ENCODE peak calls at places on chromosomes 11 and 22, in four cellular contexts. M is K562, V is lung, S is suprapubic skin. B is an unnamed sample.

GRCh38 chr11:30585067-30585891 is 874 bp downstream of the MPPED2 start:
- DNase-seq in V (no peak), S (peak; percentile 80), M (no peak), B (no peak)

GRCh38 chr11:27621440-27622161 is 78.7 kb downstream of the BDNF start:
- DNase-seq in M (no peak), S (no peak), V (no peak), B (no peak)

GRCh38 chr22:39090426-39091064 is 6.5 kb upstream of the APOBEC3H start:
- DNase-seq in V (no peak), S (no peak), M (no peak), B (peak; percentile 97)

GRCh38 chr11:69841859-69842698 is 22.9 kb upstream of the FGF3 start:
- DNase-seq in V (no peak), S (peak; percentile 40), M (peak; percentile 60), B (no peak)

GRCh38 chr11:45333506-45333971 is 47.4 kb upstream of the SYT13 start:
- DNase-seq in V (peak; percentile 44), S (no peak), M (peak; percentile 86), B (no peak)

GRCh38 chr11:72808415-72808814 is 5.8 kb upstream of the ATG16L2 start:
- DNase-seq in M (no peak), S (no peak), V (no peak), B (no peak)

GRCh38 chr11:96222102-96222501 is 120.9 kb downstream of the MAML2 start:
- DNase-seq in S (no peak), V (no peak), M (no peak), B (no peak)

GRCh38 chr11:43866520-43866919 is 14.1 kb upstream of the ALKBH3 start:
- DNase-seq in S (no peak), M (no peak), V (no peak), B (no peak)

GRCh38 chr22:30206964-30207363 is 39.6 kb downstream of the LIF start:
- DNase-seq in V (peak; percentile 55), S (peak; percentile 90), M (no peak), B (peak; percentile 87)

GRCh38 chr11:95108671-95109551 is 19.3 kb downstream of the ENDOD1 start:
- DNase-seq in V (no peak), M (peak; percentile 74), S (no peak), B (no peak)

GRCh38 chr11:13692172-13692571 is 23.7 kb downstream of the FAR1 start:
- DNase-seq in S (no peak), V (no peak), M (no peak), B (no peak)

GRCh38 chr11:125441648-125442410 is 54.2 kb downstream of the FEZ1 start:
- DNase-seq in V (no peak), S (no peak), M (no peak), B (no peak)

GRCh38 chr22:43425976-43426785 is 14.4 kb downstream of the MPPED1 start:
- DNase-seq in S (no peak), V (no peak), M (no peak), B (no peak)

GRCh38 chr22:48855593-48856307 is 971.9 kb downstream of the BRD1 start:
- DNase-seq in M (no peak), S (no peak), V (no peak), B (no peak)

GRCh38 chr11:2933376-2934056 is 4.3 kb upstream of the PHLDA2 start:
- DNase-seq in V (peak; percentile 84), M (no peak), S (peak; percentile 91), B (peak; percentile 91)

GRCh38 chr22:29387921-29388758 is at the start of gene AP1B1:
- DNase-seq in S (peak; percentile 96), M (peak; percentile 94), V (peak; percentile 97), B (peak; percentile 90)

GRCh38 chr11:82998697-82999096 is 73.0 kb downstream of the RAB30 start:
- DNase-seq in V (no peak), S (no peak), M (no peak), B (no peak)

GRCh38 chr11:83819936-83820549 is 533.9 kb upstream of the CCDC90B start:
- DNase-seq in S (no peak), V (no peak), M (peak; percentile 10), B (no peak)

GRCh38 chr22:35410663-35411034 is 10.7 kb downstream of the MCM5 start:
- DNase-seq in S (no peak), V (no peak), M (no peak), B (no peak)

GRCh38 chr11:131816046-131816445 is 445.6 kb downstream of the NTM start:
- DNase-seq in S (no peak), V (no peak), M (no peak), B (no peak)

GRCh38 chr11:36499325-36499724 is 10.7 kb downstream of the TRAF6 start:
- DNase-seq in V (no peak), M (no peak), S (no peak), B (no peak)

GRCh38 chr11:99325807-99326206 is 305.1 kb downstream of the CNTN5 start:
- DNase-seq in V (no peak), M (no peak), S (no peak), B (peak; percentile 14)

GRCh38 chr22:27526851-27527250 is 274.7 kb downstream of the MN1 start:
- DNase-seq in M (no peak), V (no peak), S (no peak), B (no peak)

GRCh38 chr22:27533105-27533504 is 268.5 kb downstream of the MN1 start:
- DNase-seq in M (no peak), V (no peak), S (no peak), B (no peak)

GRCh38 chr22:27535452-27535851 is 266.1 kb downstream of the MN1 start:
- DNase-seq in V (no peak), M (no peak), S (no peak), B (no peak)

GRCh38 chr22:27534720-27535125 is 266.8 kb downstream of the MN1 start:
- DNase-seq in S (no peak), M (no peak), V (no peak), B (no peak)

GRCh38 chr22:27531782-27532530 is 269.6 kb downstream of the MN1 start:
- DNase-seq in S (no peak), M (no peak), V (no peak), B (no peak)
- H3K4me3 ChIP-seq in S (no peak overlapping the region), M (no peak overlapping the region), V (no peak overlapping the region), B (no peak overlapping the region)

DNA sequence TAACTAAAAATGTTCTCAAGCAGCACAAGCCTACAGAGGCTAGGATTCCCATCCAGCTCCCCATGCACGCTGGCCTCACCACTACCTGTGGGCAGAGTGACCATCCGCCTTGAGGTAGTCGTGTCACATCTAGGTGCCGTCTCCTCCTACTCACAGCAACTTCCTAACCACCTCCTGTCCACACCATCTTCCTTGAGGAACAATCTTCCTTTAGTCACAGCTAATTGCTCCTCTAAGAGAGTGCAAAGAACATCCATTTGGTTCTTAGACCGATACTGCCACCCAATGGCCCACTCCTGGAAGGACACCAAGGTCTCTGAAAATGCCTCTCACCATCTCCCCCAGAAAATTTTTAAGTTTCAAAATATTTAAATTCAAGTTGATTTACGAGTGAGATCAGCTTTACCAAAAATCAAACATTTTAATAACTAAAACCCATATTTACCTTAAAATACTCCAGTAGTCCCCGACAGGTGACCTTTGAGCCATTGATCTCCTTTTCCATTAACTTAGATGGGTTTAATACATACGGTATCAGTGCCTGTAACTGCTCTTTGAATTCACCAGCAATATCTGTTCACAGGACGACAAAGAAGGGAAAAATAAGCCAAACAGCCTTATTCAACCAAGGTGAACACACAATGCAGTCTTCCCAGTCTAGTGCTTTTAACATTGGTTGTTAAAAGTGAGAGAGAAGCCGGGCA is 21.7 kb upstream of the PLAAT3 start:
- DNase-seq in V (peak; percentile 59), M (peak; percentile 63), S (no peak), B (peak; percentile 66)
- H3K4me3 ChIP-seq in V (no peak overlapping the region), M (no peak overlapping the region), S (no peak overlapping the region), B (no peak overlapping the region)

GRCh38 chr11:111770581-111771134 is 4.5 kb upstream of the PPP2R1B start:
- DNase-seq in M (no peak), S (no peak), V (no peak), B (no peak)
- H3K4me3 ChIP-seq in M (no peak overlapping the region), S (no peak overlapping the region), V (no peak overlapping the region), B (no peak overlapping the region)

DNA sequence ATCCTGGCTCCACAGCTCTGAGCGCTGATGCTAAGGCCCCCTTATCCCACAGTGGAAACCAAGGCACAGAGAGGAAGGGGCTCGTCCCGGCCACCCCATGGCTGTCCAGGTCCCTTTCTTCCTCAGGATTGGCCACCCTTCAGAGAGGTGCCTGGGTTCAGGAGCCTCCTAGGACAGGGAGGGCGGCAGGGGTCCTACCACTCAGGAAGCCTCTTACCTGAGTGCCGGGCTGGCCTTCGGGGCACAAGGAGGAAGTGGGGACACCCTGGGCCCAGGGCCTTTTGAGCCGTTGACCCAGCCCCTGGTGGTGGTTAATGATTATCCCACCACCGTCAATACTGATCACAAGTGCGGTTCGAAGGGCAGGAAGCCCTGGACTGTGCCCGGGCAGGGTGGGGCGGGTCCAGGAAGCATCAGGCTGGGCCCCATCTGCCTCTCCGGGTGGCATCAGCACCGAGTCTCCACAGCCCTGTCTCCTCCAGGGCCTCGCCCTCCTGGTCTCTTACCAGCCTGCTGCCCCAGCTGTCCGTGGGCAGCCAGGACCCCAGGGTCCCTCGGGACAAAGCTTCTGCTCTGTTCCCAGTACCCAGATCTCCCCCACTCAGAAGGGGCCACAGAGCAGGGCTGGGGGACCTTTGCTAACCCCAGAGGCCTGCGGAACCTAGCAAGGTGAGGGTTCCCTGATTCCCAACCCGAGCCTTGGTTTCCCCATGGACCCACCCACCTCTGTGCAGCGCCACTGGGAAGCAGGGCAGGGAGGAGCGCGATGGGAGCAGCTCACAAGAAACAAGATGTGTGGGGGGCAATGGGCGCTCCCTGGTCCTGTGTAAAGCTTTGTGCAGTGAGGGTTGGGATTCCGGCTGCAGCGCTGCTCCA is 15.0 kb upstream of the EHD1 start:
- DNase-seq in M (no peak), V (no peak), S (no peak), B (no peak)
- H3K4me3 ChIP-seq in M (no peak overlapping the region), V (no peak overlapping the region), S (no peak overlapping the region), B (no peak overlapping the region)

GRCh38 chr11:65072631-65072966 is 11.2 kb downstream of the CDCA5 start:
- DNase-seq in S (no peak), M (no peak), V (no peak), B (peak; percentile 27)

GRCh38 chr11:65077466-65077865 is 6.4 kb downstream of the CDCA5 start:
- DNase-seq in V (no peak), S (no peak), M (no peak), B (no peak)

GRCh38 chr11:65083134-65083833 is 556 bp downstream of the CDCA5 start:
- DNase-seq in M (peak; percentile 48), V (no peak), S (no peak), B (peak; percentile 2)

GRCh38 chr11:65078786-65079342 is 5.0 kb downstream of the CDCA5 start:
- DNase-seq in V (no peak), S (no peak), M (no peak), B (no peak)

GRCh38 chr11:65078151-65078550 is 5.7 kb downstream of the CDCA5 start:
- DNase-seq in V (peak; percentile 60), S (no peak), M (peak; percentile 66), B (peak; percentile 35)
- H3K4me3 ChIP-seq in V (no peak overlapping the region), S (no peak overlapping the region), M (no peak overlapping the region), B (no peak overlapping the region)

GRCh38 chr22:50242406-50242949 is 2.3 kb downstream of the TUBGCP6 start:
- DNase-seq in M (no peak), V (no peak), S (no peak), B (no peak)
- H3K4me3 ChIP-seq in M (peak overlapping the region; percentile 76), V (peak overlapping the region; percentile 35), S (peak overlapping the region; percentile 93), B (peak overlapping the region; percentile 86)